ENCODE peak calls at places on chromosomes 5 and 9, in seven cellular contexts. One of them, this sample, is unnamed.
A peak's percentile ranks its signal among the peaks of the same experiment; 100 is the strongest.

GRCh38 chr5:53041071-53041692 is 52.0 kb downstream of the ITGA2 start:
- DNase-seq in tibial artery: no peak
- DNase-seq in heart left ventricle: no peak
- DNase-seq in GM23338: no peak
- DNase-seq in PC-3: no peak
- DNase-seq in transverse colon: no peak
- DNase-seq in A673: no peak
- DNase-seq in this sample: no peak

GRCh38 chr5:147805030-147805454 is 22.5 kb upstream of the JAKMIP2 start:
- DNase-seq in transverse colon: peak; percentile 17
- DNase-seq in heart left ventricle: peak; percentile 10
- DNase-seq in GM23338: no peak
- DNase-seq in tibial artery: no peak
- DNase-seq in A673: peak; percentile 87
- DNase-seq in PC-3: no peak
- DNase-seq in this sample: peak; percentile 14

GRCh38 chr9:114102484-114102883 is 3.4 kb upstream of the KIF12 start:
- DNase-seq in PC-3: no peak
- DNase-seq in heart left ventricle: no peak
- DNase-seq in GM23338: no peak
- DNase-seq in tibial artery: no peak
- DNase-seq in A673: no peak
- DNase-seq in transverse colon: no peak
- DNase-seq in this sample: no peak

GRCh38 chr9:125946397-125946796 is 199.2 kb downstream of the PBX3 start:
- DNase-seq in tibial artery: no peak
- DNase-seq in A673: no peak
- DNase-seq in GM23338: no peak
- DNase-seq in PC-3: no peak
- DNase-seq in heart left ventricle: no peak
- DNase-seq in transverse colon: no peak
- DNase-seq in this sample: no peak

GRCh38 chr5:39520232-39520572 is 95.4 kb upstream of the DAB2 start:
- DNase-seq in tibial artery: no peak
- DNase-seq in GM23338: no peak
- DNase-seq in PC-3: peak; percentile 27
- DNase-seq in transverse colon: no peak
- DNase-seq in heart left ventricle: peak; percentile 38
- DNase-seq in A673: peak; percentile 92
- DNase-seq in this sample: no peak

GRCh38 chr5:139315056-139315455 is 21.5 kb downstream of the MATR3 start:
- DNase-seq in transverse colon: no peak
- DNase-seq in GM23338: no peak
- DNase-seq in heart left ventricle: no peak
- DNase-seq in tibial artery: no peak
- DNase-seq in A673: no peak
- DNase-seq in PC-3: no peak
- DNase-seq in this sample: no peak

GRCh38 chr5:133259199-133259997 is 207.6 kb downstream of the HSPA4 start:
- DNase-seq in tibial artery: no peak
- DNase-seq in GM23338: no peak
- DNase-seq in heart left ventricle: no peak
- DNase-seq in transverse colon: no peak
- DNase-seq in PC-3: no peak
- DNase-seq in A673: no peak
- DNase-seq in this sample: peak; percentile 28

GRCh38 chr9:88501086-88501485 is 33.9 kb upstream of the NXNL2 start:
- DNase-seq in GM23338: no peak
- DNase-seq in transverse colon: no peak
- DNase-seq in tibial artery: no peak
- DNase-seq in PC-3: no peak
- DNase-seq in A673: no peak
- DNase-seq in heart left ventricle: no peak
- DNase-seq in this sample: no peak

GRCh38 chr5:180787025-180787424 is 15.6 kb downstream of the MGAT1 start:
- DNase-seq in heart left ventricle: no peak
- DNase-seq in GM23338: no peak
- DNase-seq in A673: no peak
- DNase-seq in transverse colon: no peak
- DNase-seq in PC-3: no peak
- DNase-seq in tibial artery: no peak
- DNase-seq in this sample: no peak

GRCh38 chr5:78574731-78575161 is 73.8 kb downstream of the LHFPL2 start:
- DNase-seq in GM23338: no peak
- DNase-seq in heart left ventricle: no peak
- DNase-seq in PC-3: peak; percentile 62
- DNase-seq in transverse colon: no peak
- DNase-seq in A673: no peak
- DNase-seq in tibial artery: no peak
- DNase-seq in this sample: no peak

GRCh38 chr5:39080597-39081204 is 6.5 kb upstream of the RICTOR start:
- DNase-seq in GM23338: peak; percentile 79
- DNase-seq in heart left ventricle: peak; percentile 55
- DNase-seq in transverse colon: peak; percentile 53
- DNase-seq in A673: peak; percentile 67
- DNase-seq in PC-3: peak; percentile 67
- DNase-seq in tibial artery: peak; percentile 27
- DNase-seq in this sample: peak; percentile 22

GRCh38 chr5:176646707-176647029 is 616 bp upstream of the TSPAN17 start:
- DNase-seq in A673: no peak
- DNase-seq in GM23338: no peak
- DNase-seq in tibial artery: no peak
- DNase-seq in transverse colon: no peak
- DNase-seq in heart left ventricle: no peak
- DNase-seq in PC-3: no peak
- DNase-seq in this sample: no peak

GRCh38 chr5:175357995-175358394 is 86.0 kb downstream of the DRD1 start:
- DNase-seq in GM23338: no peak
- DNase-seq in PC-3: no peak
- DNase-seq in tibial artery: no peak
- DNase-seq in transverse colon: no peak
- DNase-seq in heart left ventricle: no peak
- DNase-seq in A673: no peak
- DNase-seq in this sample: no peak

GRCh38 chr9:99118782-99119466 is 14.0 kb downstream of the TGFBR1 start:
- DNase-seq in transverse colon: peak; percentile 33
- DNase-seq in GM23338: no peak
- DNase-seq in heart left ventricle: no peak
- DNase-seq in A673: no peak
- DNase-seq in tibial artery: no peak
- DNase-seq in PC-3: no peak
- DNase-seq in this sample: no peak

GRCh38 chr5:181042722-181043121 is 2.7 kb downstream of the BTNL9 start:
- DNase-seq in A673: no peak
- DNase-seq in GM23338: no peak
- DNase-seq in tibial artery: no peak
- DNase-seq in PC-3: no peak
- DNase-seq in heart left ventricle: no peak
- DNase-seq in transverse colon: no peak
- DNase-seq in this sample: no peak

GRCh38 chr9:122347348-122348287 is 23.2 kb upstream of the PTGS1 start:
- DNase-seq in A673: peak; percentile 17
- DNase-seq in PC-3: peak; percentile 61
- DNase-seq in tibial artery: no peak
- DNase-seq in transverse colon: peak; percentile 65
- DNase-seq in heart left ventricle: no peak
- DNase-seq in GM23338: peak; percentile 66
- DNase-seq in this sample: no peak

GRCh38 chr9:8456327-8456726 is 656.7 kb upstream of the DMAC1 start:
- DNase-seq in heart left ventricle: no peak
- DNase-seq in A673: no peak
- DNase-seq in tibial artery: no peak
- DNase-seq in GM23338: no peak
- DNase-seq in PC-3: no peak
- DNase-seq in transverse colon: no peak
- DNase-seq in this sample: no peak

GRCh38 chr9:33921967-33922895 is 105.3 kb downstream of the UBE2R2 start:
- DNase-seq in PC-3: peak; percentile 23
- DNase-seq in GM23338: peak; percentile 75
- DNase-seq in heart left ventricle: no peak
- DNase-seq in tibial artery: no peak
- DNase-seq in A673: peak; percentile 44
- DNase-seq in transverse colon: no peak
- DNase-seq in this sample: no peak

GRCh38 chr5:172870261-172870806 is 36.3 kb downstream of the ERGIC1 start:
- DNase-seq in GM23338: no peak
- DNase-seq in transverse colon: no peak
- DNase-seq in heart left ventricle: peak; percentile 75
- DNase-seq in tibial artery: peak; percentile 80
- DNase-seq in PC-3: peak; percentile 91
- DNase-seq in A673: no peak
- DNase-seq in this sample: peak; percentile 67

GRCh38 chr5:180605554-180606214 is 14.4 kb upstream of the SCGB3A1 start:
- DNase-seq in PC-3: peak; percentile 62
- DNase-seq in transverse colon: peak; percentile 58
- DNase-seq in heart left ventricle: no peak
- DNase-seq in tibial artery: no peak
- DNase-seq in GM23338: peak; percentile 82
- DNase-seq in A673: peak; percentile 60
- DNase-seq in this sample: no peak

GRCh38 chr5:101306391-101307137 is 403.5 kb upstream of the ST8SIA4 start:
- DNase-seq in A673: no peak
- DNase-seq in GM23338: no peak
- DNase-seq in heart left ventricle: no peak
- DNase-seq in PC-3: peak; percentile 70
- DNase-seq in tibial artery: no peak
- DNase-seq in transverse colon: no peak
- DNase-seq in this sample: no peak

GRCh38 chr5:80127037-80127642 is 92.0 kb downstream of the THBS4 start:
- DNase-seq in heart left ventricle: no peak
- DNase-seq in transverse colon: no peak
- DNase-seq in tibial artery: no peak
- DNase-seq in PC-3: no peak
- DNase-seq in GM23338: no peak
- DNase-seq in A673: no peak
- DNase-seq in this sample: no peak

GRCh38 chr5:30502277-30502676 is 691.2 kb upstream of the CDH6 start:
- DNase-seq in heart left ventricle: no peak
- DNase-seq in transverse colon: no peak
- DNase-seq in PC-3: peak; percentile 78
- DNase-seq in tibial artery: no peak
- DNase-seq in A673: no peak
- DNase-seq in GM23338: no peak
- DNase-seq in this sample: no peak

GRCh38 chr5:157801-158200 is 33.5 kb upstream of the LRRC14B start:
- DNase-seq in heart left ventricle: no peak
- DNase-seq in transverse colon: no peak
- DNase-seq in A673: no peak
- DNase-seq in PC-3: no peak
- DNase-seq in GM23338: no peak
- DNase-seq in tibial artery: no peak
- DNase-seq in this sample: no peak

GRCh38 chr5:53431665-53432064 is 48.8 kb upstream of the FST start:
- DNase-seq in tibial artery: no peak
- DNase-seq in GM23338: no peak
- DNase-seq in heart left ventricle: no peak
- DNase-seq in A673: no peak
- DNase-seq in PC-3: no peak
- DNase-seq in transverse colon: no peak
- DNase-seq in this sample: no peak

GRCh38 chr5:27216367-27216941 is 178.1 kb upstream of the CDH9 start:
- DNase-seq in A673: no peak
- DNase-seq in heart left ventricle: no peak
- DNase-seq in tibial artery: no peak
- DNase-seq in PC-3: no peak
- DNase-seq in transverse colon: no peak
- DNase-seq in GM23338: no peak
- DNase-seq in this sample: no peak

GRCh38 chr5:151237685-151238084 is 13.8 kb upstream of the CCDC69 start:
- DNase-seq in A673: no peak
- DNase-seq in PC-3: no peak
- DNase-seq in GM23338: no peak
- DNase-seq in heart left ventricle: no peak
- DNase-seq in tibial artery: no peak
- DNase-seq in transverse colon: no peak
- DNase-seq in this sample: no peak
- H3K4me3 ChIP-seq in A673: no peak overlapping the region
- H3K4me3 ChIP-seq in PC-3: no peak overlapping the region
- H3K4me3 ChIP-seq in GM23338: no peak overlapping the region
- H3K4me3 ChIP-seq in heart left ventricle: no peak overlapping the region
- H3K4me3 ChIP-seq in tibial artery: no peak overlapping the region
- H3K4me3 ChIP-seq in transverse colon: peak overlapping the region; percentile 28
- H3K4me3 ChIP-seq in this sample: peak overlapping the region; percentile 49

GRCh38 chr9:32879335-32879734 is 96.0 kb downstream of the TMEM215 start:
- DNase-seq in A673: no peak
- DNase-seq in tibial artery: no peak
- DNase-seq in GM23338: peak; percentile 32
- DNase-seq in heart left ventricle: no peak
- DNase-seq in PC-3: no peak
- DNase-seq in transverse colon: no peak
- DNase-seq in this sample: no peak
- H3K27ac ChIP-seq in A673: no peak overlapping the region
- H3K27ac ChIP-seq in tibial artery: no peak overlapping the region
- H3K27ac ChIP-seq in GM23338: no peak overlapping the region
- H3K27ac ChIP-seq in heart left ventricle: no peak overlapping the region
- H3K27ac ChIP-seq in PC-3: no peak overlapping the region
- H3K27ac ChIP-seq in transverse colon: no peak overlapping the region
- H3K27ac ChIP-seq in this sample: no peak overlapping the region

DNA sequence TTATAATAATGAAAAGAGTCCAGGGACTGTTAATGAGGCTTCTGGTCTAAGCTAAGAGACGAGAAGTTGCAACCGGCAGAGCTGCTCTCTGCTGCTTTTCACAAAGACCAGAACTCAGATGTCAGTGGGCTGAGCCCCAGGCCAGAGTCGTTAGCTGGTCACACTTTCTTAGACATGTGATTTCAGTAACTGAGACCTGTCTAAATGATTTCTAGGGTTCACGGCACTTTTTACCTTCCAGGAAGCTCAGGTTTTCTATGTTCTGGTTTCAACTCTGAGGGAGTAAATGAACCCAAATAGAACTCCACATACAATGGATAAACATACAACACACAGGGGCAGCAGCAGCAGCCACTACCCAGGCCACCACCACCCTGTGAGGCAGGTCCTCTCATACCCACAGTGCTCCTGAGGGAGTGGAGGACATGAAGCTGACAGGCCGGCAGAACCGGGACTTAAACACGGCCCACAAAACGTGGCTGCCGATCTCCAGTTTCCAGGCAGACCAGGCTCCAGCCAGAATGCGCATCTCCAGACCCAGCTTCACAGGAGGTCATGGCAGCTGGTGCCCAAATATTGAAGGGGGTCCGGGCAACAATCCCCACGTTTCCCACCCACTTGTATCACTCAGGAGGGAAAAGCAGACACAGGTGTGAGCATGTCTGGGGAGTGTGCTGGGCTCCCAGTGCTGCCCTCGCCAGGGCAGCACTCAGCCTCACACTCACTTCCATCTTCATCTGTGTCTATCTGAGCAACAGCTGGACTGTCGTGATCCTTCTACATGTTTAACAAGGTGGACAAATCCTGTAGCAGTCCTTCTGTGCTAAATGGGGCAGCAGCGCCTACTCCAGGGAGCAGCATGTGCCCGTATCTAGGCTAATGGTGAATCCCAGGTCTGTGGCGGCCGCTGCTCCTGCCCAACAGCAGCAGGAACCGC is 38.8 kb downstream of the IARS1 start:
- DNase-seq in tibial artery: no peak
- DNase-seq in GM23338: no peak
- DNase-seq in A673: no peak
- DNase-seq in PC-3: no peak
- DNase-seq in transverse colon: no peak
- DNase-seq in heart left ventricle: no peak
- DNase-seq in this sample: no peak
- H3K4me1 ChIP-seq in tibial artery: no peaks in the 10 kb centered on the region
- H3K4me1 ChIP-seq in GM23338: no peaks in the 10 kb centered on the region
- H3K4me1 ChIP-seq in A673: no peaks in the 10 kb centered on the region
- H3K4me1 ChIP-seq in PC-3: no peaks in the 10 kb centered on the region
- H3K4me1 ChIP-seq in transverse colon: no peaks in the 10 kb centered on the region
- H3K4me1 ChIP-seq in heart left ventricle: no peaks in the 10 kb centered on the region
- H3K4me1 ChIP-seq in this sample: no peaks in the 10 kb centered on the region

GRCh38 chr5:171693397-171693796 is 92.2 kb upstream of the SMIM23 start:
- DNase-seq in GM23338: no peak
- DNase-seq in A673: no peak
- DNase-seq in PC-3: no peak
- DNase-seq in heart left ventricle: peak; percentile 29
- DNase-seq in transverse colon: no peak
- DNase-seq in tibial artery: no peak
- DNase-seq in this sample: no peak
- H3K4me3 ChIP-seq in GM23338: no peak overlapping the region
- H3K4me3 ChIP-seq in A673: no peak overlapping the region
- H3K4me3 ChIP-seq in PC-3: no peak overlapping the region
- H3K4me3 ChIP-seq in heart left ventricle: no peak overlapping the region
- H3K4me3 ChIP-seq in transverse colon: no peak overlapping the region
- H3K4me3 ChIP-seq in tibial artery: no peak overlapping the region
- H3K4me3 ChIP-seq in this sample: no peak overlapping the region

This sample was measured in gastrocnemius medialis.